ENCODE peak calls at places on chromosomes 5 and 9, in five cellular contexts. One of them, this sample, is unnamed.

GRCh38 chr9:125997510-125997823 is 250.3 kb downstream of the PBX3 start:
- DNase-seq in MM.1S: no peak
- DNase-seq in EH: no peak
- DNase-seq in PC-3: no peak
- DNase-seq in GM13977: no peak
- DNase-seq in this sample: peak; percentile 84

GRCh38 chr5:128092144-128092543 is 8.6 kb downstream of the SLC12A2 start:
- DNase-seq in MM.1S: no peak
- DNase-seq in EH: no peak
- DNase-seq in PC-3: no peak
- DNase-seq in GM13977: no peak
- DNase-seq in this sample: no peak

GRCh38 chr5:77133061-77133758 is 46.1 kb upstream of the ZBED3 start:
- DNase-seq in MM.1S: no peak
- DNase-seq in EH: peak; percentile 97
- DNase-seq in PC-3: peak; percentile 97
- DNase-seq in GM13977: no peak
- DNase-seq in this sample: no peak

GRCh38 chr5:35804201-35804653 is 52.5 kb upstream of the IL7R start:
- DNase-seq in MM.1S: no peak
- DNase-seq in EH: no peak
- DNase-seq in PC-3: no peak
- DNase-seq in GM13977: no peak
- DNase-seq in this sample: no peak

GRCh38 chr5:170330568-170331054 is 33.0 kb upstream of the LCP2 start:
- DNase-seq in MM.1S: peak; percentile 36
- DNase-seq in EH: no peak
- DNase-seq in PC-3: no peak
- DNase-seq in GM13977: no peak
- DNase-seq in this sample: no peak

GRCh38 chr5:170449232-170449631 is 54.6 kb upstream of the KCNIP1 start:
- DNase-seq in MM.1S: no peak
- DNase-seq in EH: no peak
- DNase-seq in PC-3: no peak
- DNase-seq in GM13977: no peak
- DNase-seq in this sample: no peak

GRCh38 chr5:74684900-74685851 is at the start of gene HEXB:
- DNase-seq in MM.1S: peak; percentile 89
- DNase-seq in EH: peak; percentile 86
- DNase-seq in PC-3: peak; percentile 75
- DNase-seq in GM13977: peak; percentile 87
- DNase-seq in this sample: peak; percentile 97

GRCh38 chr9:108191065-108191464 is 664.7 kb downstream of the ACTL7B start:
- DNase-seq in MM.1S: no peak
- DNase-seq in EH: no peak
- DNase-seq in PC-3: no peak
- DNase-seq in GM13977: no peak
- DNase-seq in this sample: no peak

GRCh38 chr5:151213803-151214613 is 9.9 kb downstream of the CCDC69 start:
- DNase-seq in MM.1S: peak; percentile 94
- DNase-seq in EH: peak; percentile 19
- DNase-seq in PC-3: no peak
- DNase-seq in GM13977: peak; percentile 87
- DNase-seq in this sample: peak; percentile 92

GRCh38 chr9:95572370-95573151 is 55.8 kb upstream of the PTCH1 start:
- DNase-seq in MM.1S: no peak
- DNase-seq in EH: peak; percentile 45
- DNase-seq in PC-3: no peak
- DNase-seq in GM13977: no peak
- DNase-seq in this sample: no peak

GRCh38 chr5:3944930-3945329 is 349.3 kb downstream of the IRX1 start:
- DNase-seq in MM.1S: no peak
- DNase-seq in EH: no peak
- DNase-seq in PC-3: no peak
- DNase-seq in GM13977: no peak
- DNase-seq in this sample: no peak

GRCh38 chr5:87924451-87924850 is 344.2 kb downstream of the TMEM161B start:
- DNase-seq in MM.1S: no peak
- DNase-seq in EH: no peak
- DNase-seq in PC-3: peak; percentile 95
- DNase-seq in GM13977: no peak
- DNase-seq in this sample: no peak

GRCh38 chr5:56986631-56986957 is 34.7 kb upstream of the MIER3 start:
- DNase-seq in MM.1S: no peak
- DNase-seq in EH: peak; percentile 6
- DNase-seq in PC-3: no peak
- DNase-seq in GM13977: no peak
- DNase-seq in this sample: no peak

GRCh38 chr5:95471922-95472321 is 80.8 kb downstream of the FAM81B start:
- DNase-seq in MM.1S: no peak
- DNase-seq in EH: peak; percentile 60
- DNase-seq in PC-3: peak; percentile 12
- DNase-seq in GM13977: no peak
- DNase-seq in this sample: no peak

GRCh38 chr5:176743136-176743827 is 67.1 kb upstream of the UNC5A start:
- DNase-seq in MM.1S: no peak
- DNase-seq in EH: no peak
- DNase-seq in PC-3: no peak
- DNase-seq in GM13977: peak; percentile 13
- DNase-seq in this sample: peak; percentile 57

GRCh38 chr5:102753889-102754498 is 1.1 kb upstream of the PAM start:
- DNase-seq in MM.1S: no peak
- DNase-seq in EH: no peak
- DNase-seq in PC-3: no peak
- DNase-seq in GM13977: peak; percentile 31
- DNase-seq in this sample: peak; percentile 51

GRCh38 chr9:4678679-4679267 is 596 bp upstream of the CDC37L1 start:
- DNase-seq in MM.1S: peak; percentile 35
- DNase-seq in EH: peak; percentile 45
- DNase-seq in PC-3: peak; percentile 22
- DNase-seq in GM13977: no peak
- DNase-seq in this sample: no peak

GRCh38 chr9:69339620-69340019 is 14.6 kb downstream of the ENTREP1 start:
- DNase-seq in MM.1S: no peak
- DNase-seq in EH: no peak
- DNase-seq in PC-3: no peak
- DNase-seq in GM13977: no peak
- DNase-seq in this sample: no peak

GRCh38 chr5:6176294-6176693 is 202.1 kb downstream of the MED10 start:
- DNase-seq in MM.1S: peak; percentile 44
- DNase-seq in EH: no peak
- DNase-seq in PC-3: no peak
- DNase-seq in GM13977: no peak
- DNase-seq in this sample: no peak

GRCh38 chr5:181203842-181204560 is 995 bp downstream of the TRIM7 start:
- DNase-seq in MM.1S: no peak
- DNase-seq in EH: peak; percentile 53
- DNase-seq in PC-3: no peak
- DNase-seq in GM13977: no peak
- DNase-seq in this sample: no peak

GRCh38 chr5:18745591-18745987 is 1111.3 kb downstream of the TAF11L14 start:
- DNase-seq in MM.1S: peak; percentile 46
- DNase-seq in EH: peak; percentile 4
- DNase-seq in PC-3: peak; percentile 32
- DNase-seq in GM13977: no peak
- DNase-seq in this sample: no peak

GRCh38 chr5:52010430-52010829 is 627.2 kb downstream of the ISL1 start:
- DNase-seq in MM.1S: no peak
- DNase-seq in EH: no peak
- DNase-seq in PC-3: no peak
- DNase-seq in GM13977: no peak
- DNase-seq in this sample: no peak

GRCh38 chr5:55306641-55307382 is 682 bp downstream of the DHX29 start:
- DNase-seq in MM.1S: no peak
- DNase-seq in EH: peak; percentile 19
- DNase-seq in PC-3: no peak
- DNase-seq in GM13977: no peak
- DNase-seq in this sample: no peak

GRCh38 chr5:124887223-124887622 is 140.8 kb upstream of the ZNF608 start:
- DNase-seq in MM.1S: no peak
- DNase-seq in EH: no peak
- DNase-seq in PC-3: no peak
- DNase-seq in GM13977: no peak
- DNase-seq in this sample: no peak

GRCh38 chr5:173065155-173065554 is 9.0 kb downstream of the CREBRF start:
- DNase-seq in MM.1S: peak; percentile 34
- DNase-seq in EH: no peak
- DNase-seq in PC-3: no peak
- DNase-seq in GM13977: no peak
- DNase-seq in this sample: no peak

GRCh38 chr9:120619751-120620655 is 40.0 kb upstream of the CDK5RAP2 start:
- DNase-seq in MM.1S: peak; percentile 61
- DNase-seq in EH: peak; percentile 70
- DNase-seq in PC-3: peak; percentile 75
- DNase-seq in GM13977: peak; percentile 65
- DNase-seq in this sample: no peak

GRCh38 chr5:69404659-69405330 is 10.1 kb upstream of the MARVELD2 start:
- DNase-seq in MM.1S: no peak
- DNase-seq in EH: no peak
- DNase-seq in PC-3: no peak
- DNase-seq in GM13977: no peak
- DNase-seq in this sample: no peak

GRCh38 chr5:111143910-111144309 is 51.8 kb downstream of the WDR36 start:
- DNase-seq in MM.1S: no peak
- DNase-seq in EH: peak; percentile 52
- DNase-seq in PC-3: peak; percentile 43
- DNase-seq in GM13977: no peak
- DNase-seq in this sample: no peak

GRCh38 chr5:66959668-66960067 is 236.9 kb downstream of the CD180 start:
- DNase-seq in MM.1S: no peak
- DNase-seq in EH: peak; percentile 44
- DNase-seq in PC-3: peak; percentile 49
- DNase-seq in GM13977: no peak
- DNase-seq in this sample: no peak

GRCh38 chr5:116135344-116135743 is 50.5 kb downstream of the COMMD10 start:
- DNase-seq in MM.1S: peak; percentile 84
- DNase-seq in EH: no peak
- DNase-seq in PC-3: no peak
- DNase-seq in GM13977: peak; percentile 21
- DNase-seq in this sample: no peak

GRCh38 chr5:5409151-5409810 is 13.2 kb upstream of the ICE1 start:
- DNase-seq in MM.1S: no peak
- DNase-seq in EH: peak; percentile 9
- DNase-seq in PC-3: peak; percentile 43
- DNase-seq in GM13977: no peak
- DNase-seq in this sample: no peak

GRCh38 chr9:85723220-85723619 is 18.5 kb downstream of the AGTPBP1 start:
- DNase-seq in MM.1S: no peak
- DNase-seq in EH: no peak
- DNase-seq in PC-3: no peak
- DNase-seq in GM13977: no peak
- DNase-seq in this sample: no peak

GRCh38 chr5:120344181-120344580 is 119.9 kb upstream of the PRR16 start:
- DNase-seq in MM.1S: no peak
- DNase-seq in EH: peak; percentile 65
- DNase-seq in PC-3: no peak
- DNase-seq in GM13977: no peak
- DNase-seq in this sample: no peak